ENCODE peak calls at places on chromosomes 12 and 14, in five cellular contexts. T, Q, R, W and D are unnamed samples.

GRCh38 chr12:50211392-50212070 is 44.4 kb upstream of the CERS5 start:
- DNase-seq in T (no peak), R (no peak), W (no peak), Q (no peak), D (no peak)

GRCh38 chr14:66746316-66747006 is 238.5 kb downstream of the GPHN start:
- DNase-seq in W (peak), Q (peak), R (peak), T (no peak), D (peak)

GRCh38 chr12:62683724-62684501 is 217.3 kb downstream of the MON2 start:
- DNase-seq in T (no peak), R (no peak), Q (no peak), W (no peak), D (no peak)

GRCh38 chr12:47904647-47905312 is at the start of gene VDR:
- DNase-seq in T (peak), Q (peak), R (peak), W (peak), D (peak)

GRCh38 chr12:91189526-91189925 is 6.9 kb upstream of the DCN start:
- DNase-seq in T (no peak), Q (no peak), W (no peak), R (peak), D (peak)

GRCh38 chr12:12210983-12211382 is 55.9 kb downstream of the LRP6 start:
- DNase-seq in R (no peak), T (no peak), Q (no peak), W (peak), D (no peak)

GRCh38 chr14:30813182-30813581 is 61.2 kb upstream of the COCH start:
- DNase-seq in R (no peak), T (no peak), W (no peak), Q (no peak), D (no peak)

GRCh38 chr12:111868676-111869588 is 26.9 kb downstream of the MAPKAPK5 start:
- DNase-seq in Q (no peak), R (no peak), W (no peak), T (no peak), D (no peak)

GRCh38 chr12:130615906-130616305 is 100.2 kb downstream of the RIMBP2 start:
- DNase-seq in R (no peak), W (no peak), T (no peak), Q (no peak), D (no peak)

GRCh38 chr12:95204141-95204866 is 13.0 kb downstream of the FGD6 start:
- DNase-seq in T (no peak), Q (peak), W (no peak), R (peak), D (peak)

GRCh38 chr12:32390572-32391219 is 8.7 kb upstream of the FGD4 start:
- DNase-seq in W (peak), R (peak), T (no peak), Q (no peak), D (peak)

GRCh38 chr12:55499810-55500252 is 7.7 kb downstream of the OR6C68 start:
- DNase-seq in W (no peak), R (no peak), T (no peak), Q (no peak), D (no peak)

GRCh38 chr12:118816296-118816695 is 165.0 kb upstream of the SRRM4 start:
- DNase-seq in Q (no peak), R (no peak), T (no peak), W (no peak), D (no peak)

GRCh38 chr12:114166360-114166759 is 200.2 kb upstream of the RBM19 start:
- DNase-seq in T (no peak), Q (peak), W (peak), R (no peak), D (no peak)

GRCh38 chr12:1047898-1048660 is 57.1 kb downstream of the ERC1 start:
- DNase-seq in T (no peak), W (no peak), R (no peak), Q (no peak), D (no peak)